ENCODE peak calls at places on chromosomes 7 and 10, in nine cellular contexts. One of them, this sample, is unnamed.

GRCh38 chr7:30971840-30972563 is 8.2 kb downstream of the GHRHR start:
- DNase-seq in activated CD4-positive, alpha-beta T cell treated with anti-CD3 and anti-CD28 coated beads, Interleukin-2, amount 10 ng/mL, durations not matched to agents 7 days and 5 days: no peak
- DNase-seq in breast epithelium: no peak
- DNase-seq in endodermal cell: no peak
- DNase-seq in body of pancreas: no peak
- DNase-seq in stimulated activated CD4-positive, alpha-beta T cell treated with anti-CD3 and anti-CD28 coated beads, Interleukin-2, amount 100 ng/mL, for 24 hours: no peak
- DNase-seq in fibroblast of mammary gland: no peak
- DNase-seq in nucleus accumbens: no peak
- DNase-seq in posterior vena cava: peak
- DNase-seq in this sample: no peak

GRCh38 chr10:59006511-59007306 is 169.7 kb upstream of the PHYHIPL start:
- DNase-seq in activated CD4-positive, alpha-beta T cell treated with anti-CD3 and anti-CD28 coated beads, Interleukin-2, amount 10 ng/mL, durations not matched to agents 7 days and 5 days: no peak
- DNase-seq in breast epithelium: no peak
- DNase-seq in endodermal cell: no peak
- DNase-seq in body of pancreas: peak
- DNase-seq in stimulated activated CD4-positive, alpha-beta T cell treated with anti-CD3 and anti-CD28 coated beads, Interleukin-2, amount 100 ng/mL, for 24 hours: no peak
- DNase-seq in fibroblast of mammary gland: peak
- DNase-seq in nucleus accumbens: no peak
- DNase-seq in posterior vena cava: no peak
- DNase-seq in this sample: no peak

GRCh38 chr10:88705951-88706350 is at the start of gene LIPK:
- DNase-seq in activated CD4-positive, alpha-beta T cell treated with anti-CD3 and anti-CD28 coated beads, Interleukin-2, amount 10 ng/mL, durations not matched to agents 7 days and 5 days: no peak
- DNase-seq in breast epithelium: no peak
- DNase-seq in endodermal cell: no peak
- DNase-seq in body of pancreas: no peak
- DNase-seq in stimulated activated CD4-positive, alpha-beta T cell treated with anti-CD3 and anti-CD28 coated beads, Interleukin-2, amount 100 ng/mL, for 24 hours: no peak
- DNase-seq in fibroblast of mammary gland: no peak
- DNase-seq in nucleus accumbens: no peak
- DNase-seq in posterior vena cava: no peak
- DNase-seq in this sample: no peak

GRCh38 chr10:85922363-85923129 is 444.0 kb downstream of the GRID1 start:
- DNase-seq in activated CD4-positive, alpha-beta T cell treated with anti-CD3 and anti-CD28 coated beads, Interleukin-2, amount 10 ng/mL, durations not matched to agents 7 days and 5 days: no peak
- DNase-seq in breast epithelium: no peak
- DNase-seq in endodermal cell: no peak
- DNase-seq in body of pancreas: no peak
- DNase-seq in stimulated activated CD4-positive, alpha-beta T cell treated with anti-CD3 and anti-CD28 coated beads, Interleukin-2, amount 100 ng/mL, for 24 hours: no peak
- DNase-seq in fibroblast of mammary gland: no peak
- DNase-seq in nucleus accumbens: no peak
- DNase-seq in posterior vena cava: no peak
- DNase-seq in this sample: no peak

GRCh38 chr10:68359189-68359588 is 26.5 kb upstream of the PBLD start:
- DNase-seq in activated CD4-positive, alpha-beta T cell treated with anti-CD3 and anti-CD28 coated beads, Interleukin-2, amount 10 ng/mL, durations not matched to agents 7 days and 5 days: no peak
- DNase-seq in breast epithelium: no peak
- DNase-seq in endodermal cell: no peak
- DNase-seq in body of pancreas: no peak
- DNase-seq in stimulated activated CD4-positive, alpha-beta T cell treated with anti-CD3 and anti-CD28 coated beads, Interleukin-2, amount 100 ng/mL, for 24 hours: no peak
- DNase-seq in fibroblast of mammary gland: no peak
- DNase-seq in nucleus accumbens: no peak
- DNase-seq in posterior vena cava: no peak
- DNase-seq in this sample: no peak

GRCh38 chr10:44830022-44830421 is 81.1 kb upstream of the TMEM72 start:
- DNase-seq in activated CD4-positive, alpha-beta T cell treated with anti-CD3 and anti-CD28 coated beads, Interleukin-2, amount 10 ng/mL, durations not matched to agents 7 days and 5 days: no peak
- DNase-seq in breast epithelium: no peak
- DNase-seq in endodermal cell: no peak
- DNase-seq in body of pancreas: no peak
- DNase-seq in stimulated activated CD4-positive, alpha-beta T cell treated with anti-CD3 and anti-CD28 coated beads, Interleukin-2, amount 100 ng/mL, for 24 hours: no peak
- DNase-seq in fibroblast of mammary gland: peak
- DNase-seq in nucleus accumbens: no peak
- DNase-seq in posterior vena cava: no peak
- DNase-seq in this sample: no peak

GRCh38 chr10:86655173-86655540 is 810 bp downstream of the OPN4 start:
- DNase-seq in activated CD4-positive, alpha-beta T cell treated with anti-CD3 and anti-CD28 coated beads, Interleukin-2, amount 10 ng/mL, durations not matched to agents 7 days and 5 days: no peak
- DNase-seq in breast epithelium: no peak
- DNase-seq in endodermal cell: peak
- DNase-seq in body of pancreas: no peak
- DNase-seq in stimulated activated CD4-positive, alpha-beta T cell treated with anti-CD3 and anti-CD28 coated beads, Interleukin-2, amount 100 ng/mL, for 24 hours: no peak
- DNase-seq in fibroblast of mammary gland: no peak
- DNase-seq in nucleus accumbens: no peak
- DNase-seq in posterior vena cava: peak
- DNase-seq in this sample: no peak

GRCh38 chr7:39651262-39651661 is 27.9 kb downstream of the RALA start:
- DNase-seq in activated CD4-positive, alpha-beta T cell treated with anti-CD3 and anti-CD28 coated beads, Interleukin-2, amount 10 ng/mL, durations not matched to agents 7 days and 5 days: no peak
- DNase-seq in breast epithelium: no peak
- DNase-seq in endodermal cell: no peak
- DNase-seq in body of pancreas: no peak
- DNase-seq in stimulated activated CD4-positive, alpha-beta T cell treated with anti-CD3 and anti-CD28 coated beads, Interleukin-2, amount 100 ng/mL, for 24 hours: no peak
- DNase-seq in fibroblast of mammary gland: peak
- DNase-seq in nucleus accumbens: no peak
- DNase-seq in posterior vena cava: no peak
- DNase-seq in this sample: no peak

GRCh38 chr10:88983206-88983605 is 7.4 kb upstream of the FAS start:
- DNase-seq in activated CD4-positive, alpha-beta T cell treated with anti-CD3 and anti-CD28 coated beads, Interleukin-2, amount 10 ng/mL, durations not matched to agents 7 days and 5 days: no peak
- DNase-seq in breast epithelium: no peak
- DNase-seq in endodermal cell: no peak
- DNase-seq in body of pancreas: no peak
- DNase-seq in stimulated activated CD4-positive, alpha-beta T cell treated with anti-CD3 and anti-CD28 coated beads, Interleukin-2, amount 100 ng/mL, for 24 hours: no peak
- DNase-seq in fibroblast of mammary gland: no peak
- DNase-seq in nucleus accumbens: no peak
- DNase-seq in posterior vena cava: no peak
- DNase-seq in this sample: no peak